ENCODE peak calls at places on chromosomes 12 and 14, in ten cellular contexts. One of them, this sample, is unnamed.
A peak's percentile ranks its signal among the peaks of the same experiment; 100 is the strongest.

GRCh38 chr12:110733089-110733715 is 9.5 kb downstream of the PPP1CC start:
- DNase-seq in NAMALWA: no peak
- DNase-seq in activated T-helper 1 cell treated with Interleukin-2 at 50 U/mL for 16 hours: no peak
- DNase-seq in D341Med: no peak
- DNase-seq in cardiac muscle cell: peak; percentile 85
- DNase-seq in naive B cell: no peak
- DNase-seq in H7: no peak
- DNase-seq in A549: no peak
- DNase-seq in DND-41: no peak
- DNase-seq in substantia nigra: no peak
- DNase-seq in this sample: no peak

GRCh38 chr12:2250797-2251196 is 198.0 kb downstream of the CACNA1C start:
- DNase-seq in A549: no peak
- DNase-seq in H7: no peak
- DNase-seq in D341Med: no peak
- DNase-seq in substantia nigra: no peak
- DNase-seq in NAMALWA: no peak
- DNase-seq in activated T-helper 1 cell treated with Interleukin-2 at 50 U/mL for 16 hours: no peak
- DNase-seq in DND-41: no peak
- DNase-seq in naive B cell: no peak
- DNase-seq in cardiac muscle cell: no peak
- DNase-seq in this sample: no peak

GRCh38 chr12:100995201-100995600 is 200.6 kb downstream of the ANO4 start:
- DNase-seq in activated T-helper 1 cell treated with Interleukin-2 at 50 U/mL for 16 hours: no peak
- DNase-seq in naive B cell: no peak
- DNase-seq in substantia nigra: no peak
- DNase-seq in A549: no peak
- DNase-seq in D341Med: no peak
- DNase-seq in NAMALWA: no peak
- DNase-seq in cardiac muscle cell: peak; percentile 44
- DNase-seq in H7: no peak
- DNase-seq in DND-41: no peak
- DNase-seq in this sample: no peak

GRCh38 chr12:203462-204260 is 10.3 kb downstream of the SLC6A12 start:
- DNase-seq in DND-41: no peak
- DNase-seq in D341Med: peak; percentile 67
- DNase-seq in cardiac muscle cell: peak; percentile 31
- DNase-seq in NAMALWA: no peak
- DNase-seq in H7: peak; percentile 95
- DNase-seq in naive B cell: no peak
- DNase-seq in substantia nigra: peak; percentile 67
- DNase-seq in A549: peak; percentile 53
- DNase-seq in activated T-helper 1 cell treated with Interleukin-2 at 50 U/mL for 16 hours: no peak
- DNase-seq in this sample: peak; percentile 12

GRCh38 chr14:69328765-69329164 is 68.8 kb downstream of the GALNT16 start:
- DNase-seq in D341Med: peak; percentile 60
- DNase-seq in H7: no peak
- DNase-seq in DND-41: no peak
- DNase-seq in cardiac muscle cell: no peak
- DNase-seq in substantia nigra: no peak
- DNase-seq in naive B cell: no peak
- DNase-seq in NAMALWA: no peak
- DNase-seq in A549: no peak
- DNase-seq in activated T-helper 1 cell treated with Interleukin-2 at 50 U/mL for 16 hours: no peak
- DNase-seq in this sample: no peak

GRCh38 chr12:94938583-94938982 is 64.9 kb downstream of the NDUFA12 start:
- DNase-seq in D341Med: no peak
- DNase-seq in substantia nigra: no peak
- DNase-seq in activated T-helper 1 cell treated with Interleukin-2 at 50 U/mL for 16 hours: no peak
- DNase-seq in DND-41: no peak
- DNase-seq in A549: no peak
- DNase-seq in cardiac muscle cell: no peak
- DNase-seq in NAMALWA: no peak
- DNase-seq in naive B cell: no peak
- DNase-seq in H7: no peak
- DNase-seq in this sample: no peak

GRCh38 chr12:6178981-6179761 is 21.0 kb upstream of the CD9 start:
- DNase-seq in naive B cell: no peak
- DNase-seq in D341Med: no peak
- DNase-seq in H7: peak; percentile 75
- DNase-seq in A549: no peak
- DNase-seq in substantia nigra: no peak
- DNase-seq in NAMALWA: no peak
- DNase-seq in cardiac muscle cell: peak; percentile 33
- DNase-seq in activated T-helper 1 cell treated with Interleukin-2 at 50 U/mL for 16 hours: no peak
- DNase-seq in DND-41: no peak
- DNase-seq in this sample: no peak

GRCh38 chr14:72745991-72746980 is 147.6 kb downstream of the DPF3 start:
- DNase-seq in NAMALWA: no peak
- DNase-seq in naive B cell: no peak
- DNase-seq in substantia nigra: no peak
- DNase-seq in A549: no peak
- DNase-seq in cardiac muscle cell: peak; percentile 47
- DNase-seq in DND-41: no peak
- DNase-seq in activated T-helper 1 cell treated with Interleukin-2 at 50 U/mL for 16 hours: no peak
- DNase-seq in D341Med: no peak
- DNase-seq in H7: no peak
- DNase-seq in this sample: no peak

GRCh38 chr14:72451081-72451972 is 442.6 kb downstream of the DPF3 start:
- DNase-seq in NAMALWA: no peak
- DNase-seq in cardiac muscle cell: no peak
- DNase-seq in substantia nigra: no peak
- DNase-seq in A549: no peak
- DNase-seq in naive B cell: no peak
- DNase-seq in activated T-helper 1 cell treated with Interleukin-2 at 50 U/mL for 16 hours: peak; percentile 9
- DNase-seq in D341Med: no peak
- DNase-seq in H7: no peak
- DNase-seq in DND-41: peak; percentile 75
- DNase-seq in this sample: no peak

GRCh38 chr12:18965210-18965609 is 164.3 kb upstream of the PLEKHA5 start:
- DNase-seq in naive B cell: no peak
- DNase-seq in cardiac muscle cell: no peak
- DNase-seq in substantia nigra: no peak
- DNase-seq in activated T-helper 1 cell treated with Interleukin-2 at 50 U/mL for 16 hours: no peak
- DNase-seq in DND-41: no peak
- DNase-seq in A549: no peak
- DNase-seq in H7: no peak
- DNase-seq in NAMALWA: no peak
- DNase-seq in D341Med: no peak
- DNase-seq in this sample: no peak

GRCh38 chr14:38502241-38502640 is 246.3 kb upstream of the CLEC14A start:
- DNase-seq in activated T-helper 1 cell treated with Interleukin-2 at 50 U/mL for 16 hours: no peak
- DNase-seq in A549: no peak
- DNase-seq in substantia nigra: no peak
- DNase-seq in naive B cell: no peak
- DNase-seq in DND-41: no peak
- DNase-seq in D341Med: no peak
- DNase-seq in H7: no peak
- DNase-seq in cardiac muscle cell: no peak
- DNase-seq in NAMALWA: no peak
- DNase-seq in this sample: no peak

GRCh38 chr14:30525833-30526232 is 33.1 kb upstream of the G2E3 start:
- DNase-seq in naive B cell: no peak
- DNase-seq in DND-41: no peak
- DNase-seq in substantia nigra: no peak
- DNase-seq in cardiac muscle cell: peak; percentile 15
- DNase-seq in A549: no peak
- DNase-seq in activated T-helper 1 cell treated with Interleukin-2 at 50 U/mL for 16 hours: no peak
- DNase-seq in D341Med: no peak
- DNase-seq in NAMALWA: no peak
- DNase-seq in H7: no peak
- DNase-seq in this sample: no peak

GRCh38 chr12:117152793-117153775 is 37.2 kb downstream of the FBXO21 start:
- DNase-seq in activated T-helper 1 cell treated with Interleukin-2 at 50 U/mL for 16 hours: no peak
- DNase-seq in H7: no peak
- DNase-seq in A549: no peak
- DNase-seq in cardiac muscle cell: no peak
- DNase-seq in substantia nigra: no peak
- DNase-seq in DND-41: peak; percentile 83
- DNase-seq in naive B cell: no peak
- DNase-seq in D341Med: no peak
- DNase-seq in NAMALWA: no peak
- DNase-seq in this sample: no peak

GRCh38 chr12:132574271-132574996 is 35.9 kb downstream of the LRCOL1 start:
- DNase-seq in H7: no peak
- DNase-seq in naive B cell: no peak
- DNase-seq in activated T-helper 1 cell treated with Interleukin-2 at 50 U/mL for 16 hours: no peak
- DNase-seq in A549: no peak
- DNase-seq in substantia nigra: no peak
- DNase-seq in NAMALWA: no peak
- DNase-seq in cardiac muscle cell: no peak
- DNase-seq in DND-41: no peak
- DNase-seq in D341Med: no peak
- DNase-seq in this sample: no peak

GRCh38 chr14:68738559-68738958 is 54.3 kb downstream of the ZFP36L1 start:
- DNase-seq in cardiac muscle cell: no peak
- DNase-seq in A549: no peak
- DNase-seq in D341Med: no peak
- DNase-seq in H7: no peak
- DNase-seq in DND-41: no peak
- DNase-seq in substantia nigra: no peak
- DNase-seq in NAMALWA: no peak
- DNase-seq in activated T-helper 1 cell treated with Interleukin-2 at 50 U/mL for 16 hours: no peak
- DNase-seq in naive B cell: no peak
- DNase-seq in this sample: no peak

GRCh38 chr14:25239170-25239569 is 189.2 kb upstream of the STXBP6 start:
- DNase-seq in DND-41: no peak
- DNase-seq in H7: no peak
- DNase-seq in activated T-helper 1 cell treated with Interleukin-2 at 50 U/mL for 16 hours: no peak
- DNase-seq in A549: no peak
- DNase-seq in NAMALWA: no peak
- DNase-seq in D341Med: no peak
- DNase-seq in naive B cell: no peak
- DNase-seq in substantia nigra: no peak
- DNase-seq in cardiac muscle cell: no peak
- DNase-seq in this sample: no peak

GRCh38 chr12:93591137-93591868 is 18.8 kb downstream of the SOCS2 start:
- DNase-seq in D341Med: peak; percentile 32
- DNase-seq in substantia nigra: peak; percentile 46
- DNase-seq in naive B cell: peak; percentile 66
- DNase-seq in NAMALWA: peak; percentile 87
- DNase-seq in H7: peak; percentile 59
- DNase-seq in DND-41: peak; percentile 79
- DNase-seq in activated T-helper 1 cell treated with Interleukin-2 at 50 U/mL for 16 hours: no peak
- DNase-seq in A549: peak; percentile 80
- DNase-seq in cardiac muscle cell: peak; percentile 85
- DNase-seq in this sample: peak; percentile 52

GRCh38 chr14:74326369-74327152 is 21.7 kb upstream of the VRTN start:
- DNase-seq in naive B cell: no peak
- DNase-seq in substantia nigra: no peak
- DNase-seq in H7: peak; percentile 89
- DNase-seq in cardiac muscle cell: peak; percentile 6
- DNase-seq in NAMALWA: no peak
- DNase-seq in activated T-helper 1 cell treated with Interleukin-2 at 50 U/mL for 16 hours: no peak
- DNase-seq in DND-41: no peak
- DNase-seq in D341Med: no peak
- DNase-seq in A549: no peak
- DNase-seq in this sample: no peak

GRCh38 chr12:55705802-55706402 is 1.8 kb downstream of the ITGA7 start:
- DNase-seq in cardiac muscle cell: no peak
- DNase-seq in naive B cell: no peak
- DNase-seq in A549: peak; percentile 41
- DNase-seq in substantia nigra: no peak
- DNase-seq in NAMALWA: peak; percentile 69
- DNase-seq in DND-41: no peak
- DNase-seq in D341Med: no peak
- DNase-seq in H7: peak; percentile 92
- DNase-seq in activated T-helper 1 cell treated with Interleukin-2 at 50 U/mL for 16 hours: no peak
- DNase-seq in this sample: no peak

GRCh38 chr12:96431067-96431466 is 30.8 kb upstream of the CDK17 start:
- DNase-seq in H7: no peak
- DNase-seq in activated T-helper 1 cell treated with Interleukin-2 at 50 U/mL for 16 hours: no peak
- DNase-seq in naive B cell: no peak
- DNase-seq in substantia nigra: no peak
- DNase-seq in cardiac muscle cell: no peak
- DNase-seq in DND-41: no peak
- DNase-seq in A549: no peak
- DNase-seq in NAMALWA: no peak
- DNase-seq in D341Med: no peak
- DNase-seq in this sample: no peak

GRCh38 chr12:117030187-117030896 is 68.9 kb downstream of the TESC start:
- DNase-seq in D341Med: no peak
- DNase-seq in H7: no peak
- DNase-seq in substantia nigra: no peak
- DNase-seq in naive B cell: no peak
- DNase-seq in activated T-helper 1 cell treated with Interleukin-2 at 50 U/mL for 16 hours: no peak
- DNase-seq in cardiac muscle cell: no peak
- DNase-seq in DND-41: no peak
- DNase-seq in A549: no peak
- DNase-seq in NAMALWA: no peak
- DNase-seq in this sample: no peak

GRCh38 chr12:105961821-105962671 is 176.7 kb downstream of the NUAK1 start:
- DNase-seq in cardiac muscle cell: no peak
- DNase-seq in A549: no peak
- DNase-seq in substantia nigra: no peak
- DNase-seq in naive B cell: no peak
- DNase-seq in DND-41: no peak
- DNase-seq in D341Med: no peak
- DNase-seq in NAMALWA: no peak
- DNase-seq in activated T-helper 1 cell treated with Interleukin-2 at 50 U/mL for 16 hours: no peak
- DNase-seq in H7: no peak
- DNase-seq in this sample: no peak

GRCh38 chr14:65334765-65335411 is 77.6 kb upstream of the FUT8 start:
- DNase-seq in A549: no peak
- DNase-seq in cardiac muscle cell: no peak
- DNase-seq in H7: peak; percentile 53
- DNase-seq in naive B cell: no peak
- DNase-seq in NAMALWA: no peak
- DNase-seq in substantia nigra: no peak
- DNase-seq in DND-41: no peak
- DNase-seq in D341Med: no peak
- DNase-seq in activated T-helper 1 cell treated with Interleukin-2 at 50 U/mL for 16 hours: no peak
- DNase-seq in this sample: no peak

GRCh38 chr12:109744991-109745942 is 31.6 kb downstream of the FAM222A start:
- DNase-seq in H7: no peak
- DNase-seq in D341Med: no peak
- DNase-seq in substantia nigra: no peak
- DNase-seq in cardiac muscle cell: peak; percentile 5
- DNase-seq in A549: no peak
- DNase-seq in NAMALWA: no peak
- DNase-seq in DND-41: no peak
- DNase-seq in activated T-helper 1 cell treated with Interleukin-2 at 50 U/mL for 16 hours: no peak
- DNase-seq in naive B cell: no peak
- DNase-seq in this sample: no peak

GRCh38 chr12:89544730-89545184 is 18.9 kb upstream of the POC1B start:
- DNase-seq in naive B cell: no peak
- DNase-seq in A549: no peak
- DNase-seq in H7: no peak
- DNase-seq in D341Med: peak; percentile 79
- DNase-seq in substantia nigra: peak; percentile 2
- DNase-seq in DND-41: no peak
- DNase-seq in activated T-helper 1 cell treated with Interleukin-2 at 50 U/mL for 16 hours: no peak
- DNase-seq in cardiac muscle cell: peak; percentile 53
- DNase-seq in NAMALWA: no peak
- DNase-seq in this sample: no peak

GRCh38 chr12:71517145-71517846 is 77.7 kb downstream of the LGR5 start:
- DNase-seq in NAMALWA: no peak
- DNase-seq in naive B cell: no peak
- DNase-seq in DND-41: no peak
- DNase-seq in substantia nigra: no peak
- DNase-seq in A549: no peak
- DNase-seq in H7: no peak
- DNase-seq in activated T-helper 1 cell treated with Interleukin-2 at 50 U/mL for 16 hours: no peak
- DNase-seq in cardiac muscle cell: no peak
- DNase-seq in D341Med: no peak
- DNase-seq in this sample: no peak

GRCh38 chr14:104382361-104383087 is 197.0 kb upstream of the C14orf180 start:
- DNase-seq in A549: no peak
- DNase-seq in H7: peak; percentile 37
- DNase-seq in D341Med: no peak
- DNase-seq in naive B cell: no peak
- DNase-seq in substantia nigra: no peak
- DNase-seq in NAMALWA: no peak
- DNase-seq in cardiac muscle cell: no peak
- DNase-seq in activated T-helper 1 cell treated with Interleukin-2 at 50 U/mL for 16 hours: no peak
- DNase-seq in DND-41: no peak
- DNase-seq in this sample: no peak

GRCh38 chr12:2023365-2023764 is 19.1 kb upstream of the DCP1B start:
- DNase-seq in cardiac muscle cell: no peak
- DNase-seq in A549: no peak
- DNase-seq in activated T-helper 1 cell treated with Interleukin-2 at 50 U/mL for 16 hours: no peak
- DNase-seq in DND-41: no peak
- DNase-seq in naive B cell: no peak
- DNase-seq in H7: no peak
- DNase-seq in D341Med: no peak
- DNase-seq in substantia nigra: no peak
- DNase-seq in NAMALWA: no peak
- DNase-seq in this sample: no peak